ENCODE peak calls at places on chromosomes 7 and 10, in eight cellular contexts. I is upper lobe of left lung, R is Panc1, X is HepG2, H is HCT116, P is GM12878, L is K562, M is GM23338. W is an unnamed sample.

GRCh38 chr10:11881477-11882417 is 58.6 kb downstream of the PROSER2 start:
- ATAC-seq in R (peak), L (peak), H (peak), X (peak), I (peak), P (peak), M (peak), W (no peak)

GRCh38 chr7:127512587-127512986 is 72.8 kb downstream of the GCC1 start:
- ATAC-seq in M (peak), P (no peak), I (no peak), H (no peak), R (no peak), X (no peak), L (peak), W (no peak)

GRCh38 chr10:5645944-5646617 is 20.3 kb downstream of the ASB13 start:
- ATAC-seq in L (no peak), H (no peak), I (peak), M (no peak), P (no peak), R (no peak), X (no peak), W (peak)

GRCh38 chr7:91976743-91977142 is 36.1 kb downstream of the AKAP9 start:
- ATAC-seq in R (no peak), I (no peak), P (no peak), X (no peak), M (no peak), L (no peak), H (no peak), W (no peak)

GRCh38 chr10:80454526-80455460 is 683 bp downstream of the TSPAN14 start:
- ATAC-seq in H (peak), M (peak), L (peak), X (peak), P (peak), I (peak), R (peak), W (peak)

GRCh38 chr7:157352506-157352905 is 15.7 kb downstream of the DNAJB6 start:
- ATAC-seq in P (peak), R (peak), M (no peak), I (no peak), H (no peak), X (no peak), L (peak), W (no peak)

GRCh38 chr10:49597426-49598163 is 12.5 kb upstream of the SLC18A3 start:
- ATAC-seq in M (no peak), I (no peak), P (no peak), X (no peak), R (no peak), L (no peak), H (no peak), W (no peak)

GRCh38 chr7:19248681-19249080 is 103.5 kb upstream of the FERD3L start:
- ATAC-seq in P (no peak), M (no peak), I (no peak), R (no peak), H (no peak), X (no peak), L (no peak), W (no peak)

GRCh38 chr7:88664630-88665233 is 94.8 kb upstream of the ZNF804B start:
- ATAC-seq in M (peak), X (no peak), P (no peak), H (peak), L (peak), I (no peak), R (no peak), W (no peak)

GRCh38 chr7:135188298-135188984 is 17.9 kb upstream of the CYREN start:
- ATAC-seq in M (no peak), L (no peak), I (no peak), R (no peak), H (no peak), X (no peak), P (peak), W (no peak)

GRCh38 chr10:50360077-50360476 is 108.8 kb upstream of the ASAH2 start:
- ATAC-seq in M (no peak), X (no peak), R (no peak), I (no peak), H (no peak), P (no peak), L (no peak), W (no peak)

GRCh38 chr10:77746313-77746712 is 108.7 kb upstream of the KCNMA1 start:
- ATAC-seq in I (no peak), P (no peak), M (no peak), X (no peak), H (peak), R (no peak), L (peak), W (peak)

GRCh38 chr10:119383174-119383856 is 159.2 kb downstream of the RGS10 start:
- ATAC-seq in X (no peak), M (no peak), R (no peak), L (no peak), I (no peak), H (no peak), P (no peak), W (no peak)

GRCh38 chr10:116840389-116841075 is 8.8 kb upstream of the ENO4 start:
- ATAC-seq in H (no peak), R (no peak), P (no peak), L (no peak), I (no peak), M (peak), X (no peak), W (no peak)

GRCh38 chr7:66276363-66276762 is 71.2 kb downstream of the TPST1 start:
- ATAC-seq in H (no peak), I (no peak), R (no peak), P (no peak), L (no peak), X (no peak), M (no peak), W (no peak)

GRCh38 chr10:32943395-32943794 is 14.6 kb downstream of the ITGB1 start:
- ATAC-seq in I (no peak), H (no peak), X (no peak), L (no peak), P (peak), R (no peak), M (no peak), W (no peak)

GRCh38 chr10:124605001-124605370 is 139.2 kb downstream of the FAM53B start:
- ATAC-seq in X (no peak), P (no peak), I (no peak), H (no peak), L (no peak), M (no peak), R (no peak), W (no peak)

GRCh38 chr10:132282667-132283603 is 24.8 kb downstream of the STK32C start:
- ATAC-seq in H (no peak), I (no peak), P (no peak), M (peak), X (peak), R (peak), L (no peak), W (no peak)

GRCh38 chr10:54091237-54091636 is 709.8 kb downstream of the PCDH15 start:
- ATAC-seq in M (no peak), R (no peak), I (no peak), X (no peak), P (no peak), L (no peak), H (no peak), W (no peak)

GRCh38 chr10:4159173-4159572 is 374.2 kb upstream of the KLF6 start:
- ATAC-seq in X (no peak), L (no peak), I (no peak), M (no peak), R (no peak), H (no peak), P (no peak), W (no peak)

GRCh38 chr10:99927719-99928280 is 81.9 kb downstream of the DNMBP start:
- ATAC-seq in M (no peak), H (no peak), L (no peak), P (no peak), X (peak), R (no peak), I (no peak), W (peak)

GRCh38 chr10:91864744-91865143 is 44.5 kb downstream of the FGFBP3 start:
- ATAC-seq in R (no peak), X (no peak), H (no peak), P (no peak), M (no peak), I (no peak), L (no peak), W (no peak)

GRCh38 chr10:70477661-70478162 is 855 bp upstream of the PALD1 start:
- ATAC-seq in L (peak), X (peak), I (no peak), P (peak), M (peak), R (no peak), H (peak), W (peak)

GRCh38 chr10:124225468-124226270 is 132.3 kb upstream of the CHST15 start:
- ATAC-seq in R (no peak), I (no peak), X (no peak), H (no peak), P (peak), L (no peak), M (no peak), W (no peak)

GRCh38 chr10:43294892-43295291 is 28.0 kb upstream of the RASGEF1A start:
- ATAC-seq in L (no peak), H (no peak), X (no peak), M (no peak), R (no peak), P (no peak), I (no peak), W (no peak)

DNA sequence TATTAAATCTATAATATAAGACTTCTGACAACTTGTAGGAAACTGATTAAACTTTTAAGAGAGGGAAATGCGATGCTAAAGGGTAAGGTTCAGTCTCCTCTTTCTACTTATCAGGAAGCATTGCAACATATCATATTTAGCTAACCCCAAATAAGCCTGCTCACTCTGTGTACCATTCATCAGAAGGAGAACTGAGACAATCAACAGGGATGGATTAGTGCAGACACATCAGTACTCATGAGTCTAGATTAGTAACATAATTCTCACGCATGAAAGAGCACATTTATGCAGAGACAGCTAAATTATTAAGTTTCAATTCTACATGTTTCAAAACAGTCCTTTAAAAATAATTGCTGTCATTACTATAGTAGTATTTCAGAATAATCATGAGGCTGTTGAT is 354.2 kb upstream of the ZWINT start:
- ATAC-seq in X (no peak), H (no peak), L (no peak), I (no peak), M (no peak), R (no peak), P (peak), W (no peak)
- TF ChIP-seq POLR2AphosphoS5 in X (no peak), H (no peak), L (no peak), I (no peak), M (no peak), R (no peak), P (no peak), W (no peak)

GRCh38 chr7:132498319-132498718 is 78.0 kb downstream of the PLXNA4 start:
- ATAC-seq in X (no peak), L (no peak), P (no peak), I (no peak), M (no peak), R (no peak), H (no peak), W (no peak)

GRCh38 chr7:132499065-132499464 is 77.2 kb downstream of the PLXNA4 start:
- ATAC-seq in L (no peak), P (no peak), H (no peak), R (no peak), X (no peak), I (no peak), M (no peak), W (no peak)

GRCh38 chr7:132503415-132503814 is 72.9 kb downstream of the PLXNA4 start:
- ATAC-seq in M (peak), I (no peak), L (peak), R (no peak), H (peak), P (peak), X (no peak), W (no peak)

GRCh38 chr7:132501956-132502355 is 74.3 kb downstream of the PLXNA4 start:
- ATAC-seq in M (no peak), R (no peak), H (no peak), X (no peak), P (no peak), L (no peak), I (no peak), W (peak)

GRCh38 chr7:132500727-132501410 is 75.4 kb downstream of the PLXNA4 start:
- ATAC-seq in M (peak), L (peak), H (peak), I (no peak), R (no peak), X (peak), P (no peak), W (peak)
- TF ChIP-seq CTCF in M (peak), L (peak), H (peak), I (no peak), R (no peak), X (no peak), P (no peak), W (peak)

DNA sequence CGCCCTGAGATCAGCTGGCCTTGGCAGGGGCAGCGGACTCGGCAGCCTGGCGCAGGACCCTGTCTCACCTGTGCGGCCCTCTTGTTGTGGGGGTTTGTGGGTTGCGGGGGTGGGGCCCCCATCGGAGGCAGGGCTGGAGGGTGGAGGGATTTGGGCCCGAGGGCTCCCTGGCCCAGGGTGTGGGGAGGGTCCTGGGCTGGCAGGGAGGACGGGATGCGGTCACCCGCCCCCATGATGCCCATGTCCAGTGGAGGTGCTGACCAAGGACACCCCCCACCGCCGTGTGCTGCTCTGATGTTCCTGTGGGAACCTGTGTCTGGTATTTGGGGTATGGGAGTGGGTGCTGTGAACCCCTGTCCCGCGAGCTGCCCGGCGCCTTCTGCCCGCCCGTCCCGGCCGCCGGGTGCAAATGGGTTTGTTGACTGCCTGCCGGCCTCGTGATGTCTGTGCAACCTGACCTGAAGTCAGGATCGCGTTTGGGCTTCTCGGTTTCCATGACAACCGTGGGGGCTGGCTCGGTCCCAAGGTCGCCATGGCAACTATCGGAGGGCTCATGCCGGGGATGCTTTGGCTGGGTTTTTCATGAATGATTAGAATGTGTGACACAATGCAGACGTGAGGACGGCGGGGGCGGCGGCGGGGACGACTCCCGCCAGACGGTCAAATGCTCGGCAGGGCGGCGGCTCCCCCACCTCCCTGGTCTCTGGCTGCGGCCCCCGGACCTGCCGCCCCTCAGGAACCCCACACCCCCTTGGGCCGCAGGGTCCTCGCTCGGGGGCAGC is 7.3 kb downstream of the MAFK start:
- ATAC-seq in X (no peak), M (no peak), R (peak), I (peak), P (no peak), H (no peak), L (peak), W (peak)
- TF ChIP-seq POLR2AphosphoS5 in X (no peak), M (no peak), R (no peak), I (peak), P (no peak), H (no peak), L (peak), W (peak)

GRCh38 chr7:32070051-32070405 is 179 bp downstream of the PDE1C start:
- ATAC-seq in M (peak), R (no peak), X (no peak), I (no peak), H (no peak), P (no peak), L (no peak), W (no peak)

GRCh38 chr7:32070406-32071360 is at the start of gene PDE1C:
- ATAC-seq in P (no peak), H (no peak), I (no peak), X (no peak), L (no peak), M (peak), R (peak), W (peak)

GRCh38 chr7:32071466-32072091 is 1.4 kb upstream of the PDE1C start:
- ATAC-seq in I (no peak), R (no peak), H (no peak), X (no peak), L (no peak), P (no peak), M (peak), W (no peak)

GRCh38 chr7:32073533-32073932 is 3.3 kb upstream of the PDE1C start:
- ATAC-seq in R (no peak), I (no peak), X (no peak), L (no peak), M (no peak), H (no peak), P (no peak), W (no peak)

GRCh38 chr7:32072397-32072796 is 2.2 kb upstream of the PDE1C start:
- ATAC-seq in H (peak), R (no peak), L (no peak), X (no peak), P (peak), M (no peak), I (no peak), W (no peak)
- TF ChIP-seq CTCF in H (no peak), R (no peak), L (no peak), X (no peak), P (no peak), M (peak), I (no peak), W (no peak)

GRCh38 chr10:86733260-86733671 is 23.2 kb upstream of the BMPR1A start:
- ATAC-seq in I (peak), P (no peak), M (peak), H (no peak), L (no peak), R (no peak), X (no peak), W (peak)

GRCh38 chr10:86732771-86733170 is 23.6 kb upstream of the BMPR1A start:
- ATAC-seq in M (peak), I (no peak), R (no peak), L (no peak), X (no peak), P (no peak), H (no peak), W (peak)

GRCh38 chr10:86730227-86730626 is 26.2 kb upstream of the BMPR1A start:
- ATAC-seq in H (no peak), M (no peak), X (peak), P (no peak), R (no peak), L (no peak), I (no peak), W (no peak)

GRCh38 chr10:86729677-86730076 is 26.7 kb upstream of the BMPR1A start:
- ATAC-seq in I (no peak), H (no peak), L (no peak), R (no peak), X (peak), M (no peak), P (no peak), W (no peak)

GRCh38 chr10:86734209-86734988 is 22.0 kb upstream of the BMPR1A start:
- ATAC-seq in R (no peak), M (no peak), I (no peak), H (no peak), P (peak), X (no peak), L (no peak), W (peak)
- TF ChIP-seq POLR2AphosphoS5 in R (no peak), M (no peak), I (no peak), H (no peak), P (no peak), X (no peak), L (no peak), W (peak)

DNA sequence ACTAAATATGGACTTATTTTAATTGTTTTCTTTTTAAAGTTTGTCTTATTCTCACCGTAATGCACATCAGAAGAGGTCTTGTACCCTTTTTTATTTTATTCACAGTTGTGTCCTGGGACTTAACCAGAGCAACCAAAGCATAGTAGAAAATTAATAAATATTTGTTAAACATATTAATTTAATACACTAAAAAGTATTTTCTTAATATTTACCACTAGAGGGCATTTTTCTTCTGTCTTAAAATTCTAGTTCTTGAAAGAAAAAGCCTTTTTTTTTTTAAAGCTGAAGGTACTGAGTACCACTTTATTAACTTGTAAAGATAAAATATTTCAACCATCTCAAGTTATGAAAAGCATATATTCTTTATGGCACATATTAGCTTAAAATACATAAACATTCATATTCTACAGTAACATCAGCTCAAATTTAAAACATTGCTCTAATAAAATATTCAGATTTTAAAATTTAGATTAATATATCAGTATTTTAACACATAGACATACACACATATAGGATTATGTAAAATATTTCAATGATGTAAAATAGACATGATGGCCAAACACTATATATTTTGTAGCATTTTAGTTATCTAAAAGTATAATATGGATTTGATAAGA is 260.4 kb downstream of the SEMA3A start:
- ATAC-seq in P (no peak), M (no peak), H (no peak), R (no peak), I (no peak), L (no peak), X (no peak), W (no peak)
- TF ChIP-seq CTCF in P (no peak), M (peak), H (no peak), R (no peak), I (no peak), L (no peak), X (no peak), W (peak)

DNA sequence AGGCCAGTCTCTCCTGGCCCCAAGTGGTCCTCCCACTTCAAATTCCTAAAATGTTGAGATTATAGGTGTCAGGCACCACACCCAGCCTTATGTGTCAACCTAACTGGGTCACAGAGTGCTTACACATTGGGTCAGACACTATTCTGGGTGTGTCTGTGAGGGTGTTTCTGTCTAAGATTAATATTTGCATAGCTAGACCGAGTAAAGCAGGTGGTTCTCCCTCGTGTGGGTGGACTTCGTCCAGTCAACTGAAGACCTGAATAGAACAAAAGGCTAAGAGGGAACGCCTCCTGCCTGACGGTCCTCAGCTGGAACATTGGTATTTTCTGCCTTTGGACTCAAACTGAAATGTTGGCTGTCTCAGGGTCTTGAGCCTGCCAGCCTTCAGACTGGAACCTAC is 11.5 kb downstream of the PPIF start:
- ATAC-seq in H (no peak), I (no peak), R (no peak), L (no peak), M (no peak), X (peak), P (peak), W (peak)
- TF ChIP-seq POLR2AphosphoS5 in H (no peak), I (no peak), R (no peak), L (no peak), M (no peak), X (no peak), P (no peak), W (no peak)

W was measured in gastroesophageal sphincter.